ENCODE peak calls at places on chromosomes 16 and 17, in ten cellular contexts. S is RWPE2, M is GOT3, I is anterior cingulate cortex, Q is pons, E is RKO, B is progenitor cell of endocrine pancreas, L is T-cell, J is AG09309, P is neural crest cell. R is an unnamed sample.

GRCh38 chr17:82334622-82335394 is 1.2 kb upstream of the SECTM1 start:
- DNase-seq in J (no peak), L (no peak), I (no peak), Q (no peak), E (no peak), M (no peak), B (no peak), S (peak), P (no peak), R (no peak)

GRCh38 chr17:7184091-7184488 is 4.9 kb upstream of the ASGR1 start:
- DNase-seq in L (no peak), P (no peak), J (no peak), E (no peak), I (no peak), B (no peak), Q (no peak), S (no peak), M (no peak), R (no peak)

GRCh38 chr16:29951966-29952365 is 9.9 kb upstream of the TMEM219 start:
- DNase-seq in L (no peak), B (no peak), S (no peak), J (no peak), Q (no peak), I (no peak), E (no peak), P (no peak), M (no peak), R (no peak)

GRCh38 chr17:29622337-29623282 is at the start of gene CORO6:
- DNase-seq in S (no peak), M (no peak), Q (no peak), E (no peak), B (peak), I (peak), J (no peak), L (peak), P (peak), R (no peak)

GRCh38 chr17:54968954-54969400 is 412 bp downstream of the STXBP4 start:
- DNase-seq in M (no peak), L (no peak), I (peak), Q (peak), J (no peak), P (no peak), E (peak), B (peak), S (no peak), R (peak)

GRCh38 chr17:51372345-51373004 is 112.1 kb downstream of the UTP18 start:
- DNase-seq in P (peak), L (no peak), E (peak), J (peak), B (no peak), I (peak), M (no peak), S (no peak), Q (peak), R (no peak)

GRCh38 chr16:19765860-19766553 is 47.9 kb downstream of the IQCK start:
- DNase-seq in S (no peak), E (no peak), B (no peak), J (no peak), Q (peak), P (no peak), I (peak), L (no peak), M (no peak), R (no peak)

GRCh38 chr17:32127156-32127897 is 15.0 kb upstream of the RHOT1 start:
- DNase-seq in E (peak), I (peak), L (peak), J (no peak), B (no peak), Q (peak), S (peak), P (peak), M (peak), R (peak)

GRCh38 chr16:31143036-31143888 is 6.6 kb downstream of the PRSS36 start:
- DNase-seq in S (no peak), P (no peak), M (no peak), E (no peak), B (no peak), L (no peak), J (no peak), I (no peak), Q (no peak), R (no peak)

GRCh38 chr17:4498461-4499397 is at the start of gene SPNS2:
- DNase-seq in P (peak), Q (peak), I (peak), M (no peak), J (no peak), E (peak), L (peak), B (peak), S (no peak), R (no peak)